ENCODE peak calls at places on chromosome 10, in ten cellular contexts. Y, L, V, Z, A, B, M, O, X and S are unnamed samples.

GRCh38 chr10:77226871-77227557 is 410.6 kb downstream of the KCNMA1 start:
- DNase-seq in Y (no peak), L (no peak), V (no peak), Z (no peak), A (peak; percentile 61), B (no peak), M (no peak), O (no peak), X (no peak), S (no peak)

GRCh38 chr10:80382989-80383388 is 25.4 kb upstream of the PRXL2A start:
- DNase-seq in Y (peak; percentile 21), L (peak; percentile 62), V (peak; percentile 22), Z (no peak), A (peak; percentile 11), B (peak; percentile 1), M (no peak), O (no peak), X (peak; percentile 54), S (peak; percentile 63)

GRCh38 chr10:58513189-58514101 is 773 bp downstream of the BICC1 start:
- DNase-seq in Y (peak; percentile 16), L (peak; percentile 92), V (peak; percentile 43), Z (no peak), A (peak; percentile 84), B (no peak), M (no peak), O (peak; percentile 60), X (peak; percentile 79), S (no peak)

GRCh38 chr10:99418910-99419624 is 11.4 kb downstream of the GOT1 start:
- DNase-seq in Y (no peak), L (no peak), V (no peak), Z (no peak), A (no peak), B (no peak), M (no peak), O (no peak), X (no peak), S (no peak)

GRCh38 chr10:14408139-14408538 is 77.4 kb upstream of the FRMD4A start:
- DNase-seq in Y (no peak), L (no peak), V (no peak), Z (no peak), A (no peak), B (no peak), M (no peak), O (no peak), X (no peak), S (no peak)

GRCh38 chr10:121468726-121469125 is 129.5 kb downstream of the FGFR2 start:
- DNase-seq in Y (no peak), L (no peak), V (no peak), Z (no peak), A (no peak), B (no peak), M (no peak), O (no peak), X (no peak), S (no peak)

GRCh38 chr10:8628351-8628750 is 573.9 kb downstream of the GATA3 start:
- DNase-seq in Y (no peak), L (no peak), V (no peak), Z (no peak), A (no peak), B (no peak), M (no peak), O (no peak), X (no peak), S (no peak)

GRCh38 chr10:100808851-100809250 is 63.5 kb downstream of the PAX2 start:
- DNase-seq in Y (no peak), L (no peak), V (no peak), Z (no peak), A (no peak), B (no peak), M (no peak), O (no peak), X (no peak), S (no peak)

GRCh38 chr10:48453451-48454301 is 147.2 kb downstream of the MAPK8 start:
- DNase-seq in Y (no peak), L (no peak), V (peak; percentile 4), Z (no peak), A (no peak), B (no peak), M (no peak), O (no peak), X (no peak), S (no peak)

GRCh38 chr10:119306514-119306951 is 99.2 kb downstream of the GRK5 start:
- DNase-seq in Y (peak; percentile 4), L (no peak), V (no peak), Z (peak; percentile 74), A (no peak), B (no peak), M (peak; percentile 48), O (no peak), X (peak; percentile 23), S (peak; percentile 83)

GRCh38 chr10:79084012-79084971 is 15.5 kb downstream of the ZMIZ1 start:
- DNase-seq in Y (no peak), L (peak; percentile 96), V (peak; percentile 87), Z (no peak), A (peak; percentile 83), B (no peak), M (no peak), O (peak; percentile 97), X (peak; percentile 70), S (peak; percentile 19)

GRCh38 chr10:38025283-38025682 is 14.8 kb downstream of the ZNF33A start:
- DNase-seq in Y (no peak), L (no peak), V (no peak), Z (no peak), A (no peak), B (no peak), M (no peak), O (no peak), X (no peak), S (no peak)

GRCh38 chr10:106795619-106796018 is 368.9 kb downstream of the SORCS1 start:
- DNase-seq in Y (no peak), L (peak; percentile 10), V (no peak), Z (no peak), A (no peak), B (no peak), M (no peak), O (no peak), X (no peak), S (no peak)

GRCh38 chr10:1978593-1978992 is 241.3 kb upstream of the ADARB2 start:
- DNase-seq in Y (no peak), L (no peak), V (no peak), Z (no peak), A (no peak), B (no peak), M (no peak), O (no peak), X (no peak), S (no peak)

GRCh38 chr10:110167149-110167548 is 40.3 kb upstream of the MXI1 start:
- DNase-seq in Y (no peak), L (no peak), V (no peak), Z (no peak), A (no peak), B (no peak), M (no peak), O (no peak), X (no peak), S (no peak)

GRCh38 chr10:70565556-70566514 is 36.7 kb downstream of the PRF1 start:
- DNase-seq in Y (no peak), L (no peak), V (no peak), Z (no peak), A (no peak), B (no peak), M (no peak), O (no peak), X (no peak), S (no peak)

GRCh38 chr10:22097696-22098095 is 94.2 kb upstream of the DNAJC1 start:
- DNase-seq in Y (no peak), L (no peak), V (no peak), Z (no peak), A (no peak), B (no peak), M (no peak), O (no peak), X (no peak), S (no peak)

GRCh38 chr10:81848514-81848913 is 26.5 kb upstream of the NRG3 start:
- DNase-seq in Y (no peak), L (no peak), V (no peak), Z (no peak), A (no peak), B (peak; percentile 8), M (no peak), O (no peak), X (no peak), S (no peak)

GRCh38 chr10:58435297-58435696 is 50.1 kb downstream of the TFAM start:
- DNase-seq in Y (no peak), L (peak; percentile 96), V (peak; percentile 68), Z (no peak), A (peak; percentile 99), B (peak; percentile 12), M (no peak), O (no peak), X (peak; percentile 84), S (no peak)

GRCh38 chr10:130259380-130259779 is 123.2 kb downstream of the GLRX3 start:
- DNase-seq in Y (no peak), L (no peak), V (no peak), Z (no peak), A (no peak), B (no peak), M (no peak), O (no peak), X (no peak), S (no peak)

GRCh38 chr10:106111241-106111640 is 1053.3 kb downstream of the SORCS1 start:
- DNase-seq in Y (no peak), L (peak; percentile 72), V (no peak), Z (no peak), A (peak; percentile 1), B (no peak), M (no peak), O (no peak), X (no peak), S (no peak)

GRCh38 chr10:71596127-71596526 is 123.5 kb downstream of the C10orf105 start:
- DNase-seq in Y (no peak), L (no peak), V (no peak), Z (no peak), A (no peak), B (no peak), M (no peak), O (no peak), X (no peak), S (no peak)

GRCh38 chr10:87842776-87843497 is 20.4 kb downstream of the KLLN start:
- DNase-seq in Y (no peak), L (peak; percentile 73), V (no peak), Z (no peak), A (peak; percentile 84), B (no peak), M (no peak), O (no peak), X (peak; percentile 63), S (no peak)

GRCh38 chr10:124032982-124033886 is 60.2 kb downstream of the CHST15 start:
- DNase-seq in Y (no peak), L (peak; percentile 68), V (no peak), Z (no peak), A (peak; percentile 42), B (no peak), M (no peak), O (no peak), X (peak; percentile 22), S (no peak)

GRCh38 chr10:70742537-70743429 is 42.4 kb downstream of the TBATA start:
- DNase-seq in Y (no peak), L (peak; percentile 80), V (peak; percentile 76), Z (no peak), A (peak; percentile 72), B (no peak), M (no peak), O (no peak), X (peak; percentile 90), S (no peak)

GRCh38 chr10:484925-485661 is 204.4 kb downstream of the DIP2C start:
- DNase-seq in Y (no peak), L (no peak), V (peak; percentile 37), Z (no peak), A (no peak), B (no peak), M (no peak), O (no peak), X (no peak), S (no peak)

GRCh38 chr10:71916827-71917226 is 47.4 kb upstream of the CHST3 start:
- DNase-seq in Y (no peak), L (no peak), V (no peak), Z (no peak), A (no peak), B (no peak), M (no peak), O (no peak), X (no peak), S (no peak)

GRCh38 chr10:120011359-120012132 is 119.0 kb downstream of the SEC23IP start:
- DNase-seq in Y (no peak), L (no peak), V (no peak), Z (no peak), A (no peak), B (no peak), M (no peak), O (no peak), X (no peak), S (no peak)